ENCODE peak calls at places on chromosomes 13 and 19, in ten cellular contexts. N is neuronal stem cell, P is stomach, V is suprapubic skin, S is left ventricle myocardium inferior, T is SJSA1, A is substantia nigra, B is neural progenitor cell, M is breast epithelium, F is iPS DF 6.9. E is an unnamed sample.

GRCh38 chr19:29121684-29122083 is 91.3 kb downstream of the UQCRFS1 start:
- DNase-seq in T (no peak), V (no peak), M (no peak), P (no peak), A (no peak), S (no peak), N (no peak), F (peak; percentile 5), B (peak; percentile 39), E (no peak)

GRCh38 chr19:8085606-8086464 is 33.3 kb downstream of the CCL25 start:
- DNase-seq in N (peak; percentile 41), P (no peak), T (no peak), F (no peak), M (no peak), A (no peak), B (peak; percentile 44), S (no peak), V (no peak), E (no peak)

GRCh38 chr19:1747285-1748114 is 5.8 kb upstream of the ONECUT3 start:
- DNase-seq in F (no peak), S (no peak), N (no peak), M (no peak), T (peak; percentile 69), P (peak; percentile 73), B (peak; percentile 53), A (no peak), V (no peak), E (peak; percentile 86)

GRCh38 chr13:66021846-66022245 is 1208.3 kb downstream of the PCDH9 start:
- DNase-seq in N (no peak), P (no peak), B (no peak), T (no peak), S (no peak), M (no peak), V (no peak), A (no peak), F (no peak), E (no peak)

GRCh38 chr13:73406454-73406853 is 347.6 kb downstream of the KLF5 start:
- DNase-seq in M (no peak), F (no peak), N (no peak), V (no peak), B (no peak), T (no peak), A (no peak), S (no peak), P (no peak), E (no peak)

GRCh38 chr13:33624740-33625139 is 193.2 kb upstream of the RFC3 start:
- DNase-seq in S (no peak), N (no peak), M (no peak), B (no peak), F (no peak), T (no peak), A (no peak), P (no peak), V (no peak), E (no peak)

GRCh38 chr13:52600666-52601065 is 41.6 kb upstream of the HNRNPA1L2 start:
- DNase-seq in N (no peak), P (no peak), S (no peak), F (no peak), B (no peak), V (no peak), A (no peak), T (no peak), M (no peak), E (no peak)

GRCh38 chr13:28401303-28402056 is 93.4 kb downstream of the FLT1 start:
- DNase-seq in B (no peak), M (no peak), P (no peak), V (no peak), S (no peak), N (no peak), T (peak; percentile 17), F (no peak), A (no peak), E (peak; percentile 39)

GRCh38 chr19:50425581-50425980 is 6.8 kb downstream of the SPIB start:
- DNase-seq in P (no peak), F (no peak), B (no peak), A (no peak), V (no peak), S (no peak), M (no peak), T (no peak), N (no peak), E (no peak)

GRCh38 chr19:50420127-50420526 is 1.4 kb downstream of the SPIB start:
- DNase-seq in V (no peak), T (no peak), P (no peak), M (no peak), B (no peak), A (no peak), F (no peak), N (no peak), S (no peak), E (no peak)

GRCh38 chr19:50420808-50421207 is 2.1 kb downstream of the SPIB start:
- DNase-seq in V (no peak), M (no peak), S (no peak), A (no peak), B (no peak), P (no peak), N (no peak), F (no peak), T (no peak), E (no peak)

GRCh38 chr19:50422397-50423278 is 3.9 kb downstream of the SPIB start:
- DNase-seq in M (no peak), A (no peak), P (no peak), F (no peak), T (no peak), B (no peak), V (no peak), S (no peak), N (no peak), E (no peak)

DNA sequence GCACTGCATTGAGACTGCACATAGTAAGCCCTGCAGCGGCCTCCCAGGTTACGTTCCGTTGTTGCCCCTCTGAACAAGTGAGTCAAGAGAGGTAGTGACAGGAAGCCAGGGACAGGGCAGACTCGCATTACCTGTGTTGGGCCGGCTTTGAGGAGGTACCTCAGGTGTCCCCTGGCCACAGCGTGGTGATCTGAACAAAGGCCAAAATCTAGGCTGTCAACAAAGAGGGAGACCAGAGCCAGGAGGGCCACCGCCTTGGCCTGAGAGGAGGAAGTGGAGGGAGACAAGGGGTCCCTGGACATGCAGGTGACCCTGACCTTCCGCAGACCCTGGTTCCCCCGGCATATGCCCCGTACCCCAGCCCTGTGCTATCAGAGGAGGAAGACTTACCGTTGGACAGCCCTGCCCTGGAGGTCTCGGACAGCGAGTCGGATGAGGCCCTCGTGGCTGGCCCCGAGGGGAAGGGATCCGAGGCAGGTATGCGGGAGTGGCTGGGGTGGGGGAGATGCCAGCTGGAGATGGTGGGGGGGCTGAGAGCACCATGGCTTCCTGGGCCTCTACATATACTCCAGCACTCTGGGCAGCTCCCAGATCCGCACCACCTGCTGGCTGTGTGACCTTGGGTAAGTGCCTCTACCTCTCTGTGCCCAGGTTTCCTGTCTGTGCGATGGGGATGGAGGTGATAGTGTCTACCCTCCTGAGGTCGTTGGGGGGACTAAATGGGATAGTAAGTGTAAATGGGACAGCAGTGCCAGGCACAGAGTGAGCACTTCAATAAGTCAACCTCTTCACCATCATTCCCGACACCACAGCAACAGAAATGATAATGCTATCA is 4.8 kb downstream of the SPIB start:
- DNase-seq in P (no peak), S (no peak), M (no peak), F (no peak), T (no peak), V (no peak), N (no peak), A (no peak), B (no peak), E (no peak)
- H3K27ac ChIP-seq in P (no peak overlapping the region), S (no peak overlapping the region), M (no peak overlapping the region), F (no peak overlapping the region), T (no peak overlapping the region), V (no peak overlapping the region), N (no peak overlapping the region), A (no peak overlapping the region), B (no peak overlapping the region), E (no peak overlapping the region)

GRCh38 chr13:78194904-78195639 is 276.4 kb upstream of the EDNRB start:
- DNase-seq in A (no peak), S (no peak), N (peak; percentile 26), M (no peak), F (no peak), B (peak; percentile 66), T (no peak), P (no peak), V (no peak), E (peak; percentile 65)
- H3K27ac ChIP-seq in A (no peak overlapping the region), S (no peak overlapping the region), N (no peak overlapping the region), M (no peak overlapping the region), F (no peak overlapping the region), B (no peak overlapping the region), T (no peak overlapping the region), P (no peak overlapping the region), V (no peak overlapping the region), E (peak overlapping the region; percentile 23)

DNA sequence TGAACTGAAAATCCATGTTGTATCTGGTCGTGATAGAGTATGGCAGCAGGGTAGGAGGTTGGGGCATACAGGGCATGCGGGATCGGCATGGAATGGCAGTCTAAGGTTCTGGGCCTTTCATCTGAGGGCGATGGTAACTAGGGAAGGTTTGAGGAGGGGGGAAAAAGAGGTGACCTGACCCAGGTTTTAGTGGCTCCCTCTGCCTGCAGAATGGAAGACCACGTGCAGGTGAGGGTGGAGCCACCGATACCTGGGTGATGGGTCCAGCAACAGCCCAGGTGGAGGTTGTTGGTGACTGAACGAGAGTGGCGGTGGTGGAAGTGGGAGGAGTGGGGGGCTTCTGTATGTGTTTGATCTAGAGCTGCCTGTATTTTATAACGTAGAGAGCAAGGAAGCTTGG is 3.8 kb downstream of the ZNF749 start:
- DNase-seq in S (no peak), V (no peak), N (no peak), B (no peak), A (no peak), M (no peak), T (no peak), P (no peak), F (no peak), E (no peak)
- H3K27ac ChIP-seq in S (no peak overlapping the region), V (no peak overlapping the region), N (no peak overlapping the region), B (no peak overlapping the region), A (no peak overlapping the region), M (no peak overlapping the region), T (no peak overlapping the region), P (no peak overlapping the region), F (no peak overlapping the region), E (no peak overlapping the region)

GRCh38 chr19:54279441-54279962 is 1.4 kb downstream of the LILRB2 start:
- DNase-seq in S (no peak), V (no peak), N (no peak), F (no peak), T (no peak), B (no peak), M (no peak), A (no peak), P (no peak), E (no peak)

GRCh38 chr19:54287456-54287855 is 6.5 kb upstream of the LILRB2 start:
- DNase-seq in M (no peak), P (no peak), S (no peak), V (no peak), A (no peak), N (no peak), T (no peak), F (no peak), B (no peak), E (no peak)

GRCh38 chr19:54281008-54281728 is at the start of gene LILRB2:
- DNase-seq in F (no peak), N (no peak), P (no peak), V (no peak), T (no peak), M (no peak), B (no peak), S (no peak), A (no peak), E (no peak)

DNA sequence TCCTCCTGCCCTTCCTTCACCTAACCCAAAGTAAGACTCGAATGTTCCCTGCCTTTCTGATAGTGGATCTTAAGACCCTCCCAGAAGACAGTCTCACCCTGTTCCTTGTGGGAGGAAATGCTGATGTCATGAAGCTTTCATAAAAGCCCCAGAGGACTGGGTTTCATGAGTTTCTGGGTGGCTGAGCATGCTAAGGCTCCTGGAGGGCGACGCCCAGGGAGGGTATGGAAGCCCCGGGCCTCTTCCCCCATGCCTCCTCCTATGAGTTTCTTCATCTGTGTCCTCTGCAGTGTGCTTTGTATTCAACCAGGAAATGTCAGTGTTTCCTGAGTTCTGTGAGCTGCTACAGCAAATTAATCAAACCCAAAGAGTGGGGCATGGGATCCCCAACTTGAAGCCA is 1.8 kb upstream of the LILRB2 start:
- DNase-seq in F (no peak), S (no peak), A (no peak), B (no peak), N (no peak), V (no peak), T (no peak), P (no peak), M (no peak), E (no peak)
- H3K27ac ChIP-seq in F (no peak overlapping the region), S (no peak overlapping the region), A (no peak overlapping the region), B (no peak overlapping the region), N (no peak overlapping the region), V (no peak overlapping the region), T (no peak overlapping the region), P (no peak overlapping the region), M (no peak overlapping the region), E (no peak overlapping the region)

E was measured in astrocyte.